ENCODE peak calls at places on chromosomes 12 and 14, in six cellular contexts. S is HepG2, A is H1, N is HCT116, B is K562, F is GM12878. D is an unnamed sample.

GRCh38 chr14:80982711-80983110 is 27.3 kb downstream of the TSHR start:
- DNase-seq in S (no peak), A (no peak), N (no peak), B (no peak), F (no peak), D (no peak)

GRCh38 chr14:75539562-75540478 is 17.6 kb downstream of the BATF start:
- DNase-seq in S (no peak), A (no peak), N (no peak), B (peak; percentile 74), F (no peak), D (no peak)

GRCh38 chr12:89663577-89664357 is 44.9 kb downstream of the ATP2B1 start:
- DNase-seq in S (no peak), A (no peak), N (no peak), B (peak; percentile 51), F (peak; percentile 37), D (no peak)

GRCh38 chr14:64702493-64703392 is 1.5 kb upstream of the PLEKHG3 start:
- DNase-seq in S (no peak), A (peak; percentile 88), N (no peak), B (no peak), F (no peak), D (no peak)

GRCh38 chr14:95652171-95652570 is 34.1 kb upstream of the TCL1B start:
- DNase-seq in S (no peak), A (no peak), N (no peak), B (no peak), F (no peak), D (no peak)

GRCh38 chr12:27970981-27971489 is 1.5 kb downstream of the PTHLH start:
- DNase-seq in S (no peak), A (peak; percentile 54), N (no peak), B (no peak), F (no peak), D (peak; percentile 52)

GRCh38 chr14:100027771-100028490 is 37.3 kb upstream of the EVL start:
- DNase-seq in S (no peak), A (no peak), N (no peak), B (no peak), F (no peak), D (no peak)

GRCh38 chr12:128606970-128607369 is 216.8 kb downstream of the SLC15A4 start:
- DNase-seq in S (no peak), A (no peak), N (no peak), B (no peak), F (no peak), D (no peak)

GRCh38 chr12:104190151-104190550 is 25.4 kb upstream of the TXNRD1 start:
- DNase-seq in S (no peak), A (no peak), N (no peak), B (no peak), F (no peak), D (no peak)

GRCh38 chr14:71320734-71321555 is 413.7 kb downstream of the PCNX1 start:
- DNase-seq in S (no peak), A (peak; percentile 78), N (no peak), B (peak; percentile 46), F (no peak), D (no peak)

GRCh38 chr14:32342151-32342853 is 13.2 kb downstream of the AKAP6 start:
- DNase-seq in S (no peak), A (no peak), N (no peak), B (no peak), F (no peak), D (no peak)

GRCh38 chr14:86501611-86502010 is 971.7 kb downstream of the FLRT2 start:
- DNase-seq in S (no peak), A (no peak), N (no peak), B (no peak), F (no peak), D (no peak)

DNA sequence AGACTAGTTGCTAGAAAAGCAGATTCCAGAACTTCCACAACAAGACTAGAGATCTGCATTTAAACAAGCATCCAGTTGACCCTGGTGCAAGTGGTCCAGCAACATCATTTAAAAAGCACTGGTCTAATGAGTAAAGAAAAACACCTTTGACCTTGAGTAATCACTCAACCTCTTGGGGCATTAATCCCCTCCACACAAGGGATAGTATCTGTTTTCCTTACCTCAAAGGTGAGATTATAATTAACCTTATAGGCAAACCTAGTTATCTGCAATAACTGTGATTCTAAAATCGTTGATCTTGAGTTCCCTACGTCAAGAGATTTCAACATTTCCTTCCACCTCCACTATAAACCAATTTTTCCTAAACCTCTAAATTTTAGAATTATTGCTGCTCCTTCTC is 1.1 kb downstream of the KDM5A start:
- DNase-seq in S (no peak), A (no peak), N (no peak), B (no peak), F (no peak), D (no peak)
- H3K4me1 ChIP-seq in S (peaks cover 22% of the 10 kb centered on the region), A (no peaks in the 10 kb centered on the region), N (peaks cover 12% of the 10 kb centered on the region), B (no peaks in the 10 kb centered on the region), F (no peaks in the 10 kb centered on the region), D (no peaks in the 10 kb centered on the region)

GRCh38 chr14:104146651-104147345 is 8.4 kb downstream of the KIF26A start:
- DNase-seq in S (no peak), A (peak; percentile 43), N (no peak), B (no peak), F (no peak), D (no peak)

GRCh38 chr14:104144911-104145825 is 6.8 kb downstream of the KIF26A start:
- DNase-seq in S (no peak), A (peak; percentile 43), N (no peak), B (no peak), F (no peak), D (no peak)

GRCh38 chr14:104147346-104148125 is 9.1 kb downstream of the KIF26A start:
- DNase-seq in S (no peak), A (peak; percentile 53), N (no peak), B (no peak), F (no peak), D (no peak)

GRCh38 chr14:104144453-104144790 is 6.0 kb downstream of the KIF26A start:
- DNase-seq in S (no peak), A (no peak), N (no peak), B (no peak), F (no peak), D (no peak)

GRCh38 chr14:104145826-104146642 is 7.6 kb downstream of the KIF26A start:
- DNase-seq in S (no peak), A (peak; percentile 42), N (no peak), B (no peak), F (no peak), D (no peak)
- TF ChIP-seq ZNF274 in S (no peak), A (no peak), N (no peak), B (no peak), F (no peak), D (no peak)

GRCh38 chr14:61344437-61345143 is 23.2 kb downstream of the PRKCH start:
- DNase-seq in S (no peak), A (no peak), N (no peak), B (no peak), F (no peak), D (no peak)
- H3K4me1 ChIP-seq in S (no peaks in the 10 kb centered on the region), A (no peaks in the 10 kb centered on the region), N (peaks cover 5% of the 10 kb centered on the region), B (peaks cover 9% of the 10 kb centered on the region), F (peaks cover 67% of the 10 kb centered on the region), D (no peaks in the 10 kb centered on the region)

GRCh38 chr12:2637371-2637770 is 157.4 kb upstream of the FKBP4 start:
- DNase-seq in S (no peak), A (no peak), N (no peak), B (no peak), F (no peak), D (no peak)
- TF ChIP-seq ZNF274 in S (no peak), A (no peak), N (no peak), B (no peak), F (no peak), D (no peak)

GRCh38 chr14:103735815-103736545 is 20.4 kb downstream of the ZFYVE21 start:
- DNase-seq in S (no peak), A (no peak), N (no peak), B (no peak), F (no peak), D (no peak)

GRCh38 chr14:103734081-103734888 is 18.7 kb downstream of the ZFYVE21 start:
- DNase-seq in S (no peak), A (no peak), N (no peak), B (no peak), F (no peak), D (no peak)

GRCh38 chr14:103736546-103737431 is 21.2 kb downstream of the ZFYVE21 start:
- DNase-seq in S (no peak), A (no peak), N (no peak), B (no peak), F (no peak), D (no peak)

GRCh38 chr14:103735022-103735421 is 19.4 kb downstream of the ZFYVE21 start:
- DNase-seq in S (no peak), A (no peak), N (no peak), B (no peak), F (no peak), D (no peak)

GRCh38 chr14:103735439-103735814 is 19.8 kb downstream of the ZFYVE21 start:
- DNase-seq in S (no peak), A (no peak), N (no peak), B (no peak), F (no peak), D (no peak)
- H3K4me1 ChIP-seq in S (peaks cover 10% of the 10 kb centered on the region), A (no peaks in the 10 kb centered on the region), N (no peaks in the 10 kb centered on the region), B (peaks cover 25% of the 10 kb centered on the region), F (no peaks in the 10 kb centered on the region), D (peaks cover 5% of the 10 kb centered on the region)

GRCh38 chr14:68137704-68138619 is 318.4 kb downstream of the RAD51B start:
- DNase-seq in S (peak; percentile 77), A (peak; percentile 58), N (peak; percentile 84), B (peak; percentile 13), F (no peak), D (peak; percentile 90)
- TF ChIP-seq ZNF274 in S (no peak), A (no peak), N (no peak), B (no peak), F (no peak), D (no peak)

GRCh38 chr14:23140389-23140788 is 21.3 kb upstream of the CEBPE start:
- DNase-seq in S (no peak), A (no peak), N (no peak), B (no peak), F (no peak), D (no peak)
- H3K4me1 ChIP-seq in S (peaks cover 17% of the 10 kb centered on the region), A (no peaks in the 10 kb centered on the region), N (no peaks in the 10 kb centered on the region), B (peaks cover 39% of the 10 kb centered on the region), F (no peaks in the 10 kb centered on the region), D (no peaks in the 10 kb centered on the region)

D was measured in NT2/D1.